ENCODE peak calls at places on chromosomes 4 and X, in five cellular contexts. Z is NCI-H1105, F is NCI-H510A treated with DMSO at 0.1 percent for 48 hours, V is IMR-90, E is tibial artery. P is an unnamed sample.
A peak's percentile ranks its signal among the peaks of the same experiment; 100 is the strongest.

GRCh38 chr4:6542951-6543350 is 32.0 kb upstream of the MAN2B2 start:
- DNase-seq in E (no peak), Z (no peak), V (no peak), F (no peak), P (no peak)

GRCh38 chr4:79964715-79965345 is 108.2 kb downstream of the ANTXR2 start:
- DNase-seq in E (no peak), V (no peak), Z (no peak), F (no peak), P (no peak)

GRCh38 chrX:154738013-154738738 is 12.7 kb downstream of the GAB3 start:
- DNase-seq in V (peak; percentile 92), Z (no peak), F (no peak), E (no peak), P (no peak)

GRCh38 chrX:44314855-44315254 is 28.6 kb downstream of the EFHC2 start:
- DNase-seq in E (no peak), F (no peak), V (no peak), Z (no peak), P (no peak)

GRCh38 chrX:105972690-105973386 is 65.7 kb downstream of the SERPINA7 start:
- DNase-seq in V (no peak), E (no peak), F (no peak), Z (no peak), P (no peak)

GRCh38 chrX:70289168-70289792 is 447 bp downstream of the PDZD11 start:
- DNase-seq in Z (no peak), F (no peak), V (peak; percentile 2), E (no peak), P (no peak)

GRCh38 chr4:71209161-71209560 is 129.7 kb upstream of the SLC4A4 start:
- DNase-seq in Z (no peak), V (peak; percentile 82), F (no peak), E (no peak), P (no peak)

GRCh38 chrX:13101439-13102139 is 57.2 kb upstream of the FAM9C start:
- DNase-seq in Z (no peak), E (peak; percentile 87), F (no peak), V (peak; percentile 86), P (no peak)

GRCh38 chrX:105975382-105975781 is 63.1 kb downstream of the SERPINA7 start:
- DNase-seq in V (peak; percentile 1), Z (no peak), E (no peak), F (peak; percentile 5), P (no peak)

GRCh38 chr4:186689476-186689875 is 34.2 kb downstream of the FAT1 start:
- DNase-seq in E (no peak), V (no peak), Z (peak; percentile 37), F (peak; percentile 26), P (no peak)

GRCh38 chrX:23935116-23935515 is 27.3 kb downstream of the CXorf58 start:
- DNase-seq in E (no peak), V (no peak), Z (no peak), F (no peak), P (no peak)

P was measured in GM18507.